ENCODE peak calls at places on chromosomes 13 and 19, in seven cellular contexts. L is PC-3, P is K562, X is Karpas-422, G is GM23338, T is mammary epithelial cell, Z is keratinocyte. F is an unnamed sample.

GRCh38 chr19:48395170-48395455 is 1.6 kb downstream of the GRIN2D start:
- DNase-seq in L (no peak), P (no peak), X (no peak), G (peak), T (no peak), Z (no peak), F (no peak)

GRCh38 chr19:47540748-47541147 is 25.9 kb upstream of the NAPA start:
- DNase-seq in L (peak), P (peak), X (peak), G (peak), T (no peak), Z (no peak), F (peak)

GRCh38 chr13:111211789-111212516 is 96.8 kb downstream of the ARHGEF7 start:
- DNase-seq in L (no peak), P (no peak), X (no peak), G (peak), T (no peak), Z (no peak), F (peak)

GRCh38 chr13:47233734-47234133 is 336.9 kb upstream of the HTR2A start:
- DNase-seq in L (no peak), P (no peak), X (no peak), G (no peak), T (no peak), Z (no peak), F (no peak)

GRCh38 chr13:78015782-78016181 is 97.2 kb upstream of the EDNRB start:
- DNase-seq in L (no peak), P (no peak), X (no peak), G (no peak), T (no peak), Z (no peak), F (no peak)

GRCh38 chr19:8046569-8047165 is 5.9 kb upstream of the CCL25 start:
- DNase-seq in L (no peak), P (no peak), X (no peak), G (no peak), T (no peak), Z (no peak), F (no peak)

GRCh38 chr19:31109626-31110025 is 239.6 kb downstream of the TSHZ3 start:
- DNase-seq in L (no peak), P (no peak), X (no peak), G (no peak), T (no peak), Z (no peak), F (no peak)

GRCh38 chr13:79749985-79750551 is 269.1 kb downstream of the NDFIP2 start:
- DNase-seq in L (peak), P (no peak), X (no peak), G (peak), T (peak), Z (no peak), F (peak)

GRCh38 chr13:100513987-100514670 is 74.5 kb downstream of the GGACT start:
- DNase-seq in L (peak), P (no peak), X (no peak), G (no peak), T (no peak), Z (no peak), F (no peak)

GRCh38 chr19:43639507-43640423 is at the start of gene CADM4:
- DNase-seq in L (no peak), P (peak), X (no peak), G (peak), T (no peak), Z (no peak), F (peak)

GRCh38 chr19:10517361-10517759 is at the start of gene S1PR5:
- DNase-seq in L (no peak), P (peak), X (peak), G (peak), T (no peak), Z (no peak), F (peak)

GRCh38 chr19:3411636-3412035 is 45.3 kb downstream of the NFIC start:
- DNase-seq in L (no peak), P (no peak), X (no peak), G (no peak), T (no peak), Z (no peak), F (no peak)

GRCh38 chr19:10408511-10409291 is 5.4 kb upstream of the CDC37 start:
- DNase-seq in L (no peak), P (no peak), X (no peak), G (no peak), T (no peak), Z (no peak), F (no peak)

GRCh38 chr19:3459322-3459881 is 20.9 kb downstream of the SMIM24 start:
- DNase-seq in L (no peak), P (peak), X (no peak), G (peak), T (peak), Z (no peak), F (no peak)

GRCh38 chr19:32373614-32374295 is 28.3 kb downstream of the ZNF507 start:
- DNase-seq in L (peak), P (peak), X (no peak), G (no peak), T (peak), Z (peak), F (no peak)

GRCh38 chr13:99227331-99227900 is 26.8 kb downstream of the UBAC2 start:
- DNase-seq in L (no peak), P (no peak), X (no peak), G (no peak), T (no peak), Z (no peak), F (no peak)

GRCh38 chr19:35266904-35267817 is 1.6 kb upstream of the USF2 start:
- DNase-seq in L (peak), P (peak), X (peak), G (peak), T (no peak), Z (no peak), F (peak)

GRCh38 chr19:39828634-39829032 is 5.3 kb downstream of the DYRK1B start:
- DNase-seq in L (no peak), P (no peak), X (no peak), G (no peak), T (no peak), Z (no peak), F (no peak)

GRCh38 chr13:77176350-77176749 is 149.4 kb upstream of the FBXL3 start:
- DNase-seq in L (peak), P (no peak), X (no peak), G (no peak), T (peak), Z (no peak), F (no peak)

GRCh38 chr19:2345794-2346663 is 14.0 kb upstream of the TMPRSS9 start:
- DNase-seq in L (no peak), P (peak), X (no peak), G (no peak), T (no peak), Z (no peak), F (no peak)

GRCh38 chr13:92377396-92377795 is 849.2 kb upstream of the GPC6 start:
- DNase-seq in L (no peak), P (no peak), X (no peak), G (no peak), T (no peak), Z (no peak), F (no peak)

GRCh38 chr19:9353011-9353410 is 9.8 kb upstream of the ZNF177 start:
- DNase-seq in L (peak), P (no peak), X (no peak), G (no peak), T (no peak), Z (no peak), F (no peak)

GRCh38 chr13:50149932-50150331 is 134.7 kb downstream of the KCNRG start:
- DNase-seq in L (no peak), P (peak), X (no peak), G (no peak), T (no peak), Z (no peak), F (no peak)

GRCh38 chr13:74024314-74024713 is 109.9 kb downstream of the KLF12 start:
- DNase-seq in L (no peak), P (no peak), X (no peak), G (no peak), T (no peak), Z (no peak), F (no peak)

GRCh38 chr19:53647350-53647749 is 15.6 kb downstream of the DPRX start:
- DNase-seq in L (no peak), P (no peak), X (no peak), G (no peak), T (no peak), Z (no peak), F (no peak)

GRCh38 chr13:27976362-27977177 is 7.5 kb upstream of the CDX2 start:
- DNase-seq in L (no peak), P (no peak), X (no peak), G (no peak), T (no peak), Z (no peak), F (no peak)

GRCh38 chr19:3784607-3785463 is 1.3 kb downstream of the MATK start:
- DNase-seq in L (peak), P (no peak), X (no peak), G (no peak), T (no peak), Z (no peak), F (peak)

GRCh38 chr19:5588906-5589676 is 21.3 kb upstream of the TINCR start:
- DNase-seq in L (no peak), P (no peak), X (no peak), G (no peak), T (no peak), Z (no peak), F (no peak)

GRCh38 chr19:18855647-18856384 is 24.1 kb downstream of the UPF1 start:
- DNase-seq in L (no peak), P (no peak), X (no peak), G (no peak), T (no peak), Z (no peak), F (no peak)

GRCh38 chr19:17775245-17775927 is 19.6 kb upstream of the B3GNT3 start:
- DNase-seq in L (peak), P (peak), X (peak), G (peak), T (no peak), Z (no peak), F (peak)

GRCh38 chr13:59776924-59777690 is 386.6 kb downstream of the DIAPH3 start:
- DNase-seq in L (peak), P (no peak), X (no peak), G (no peak), T (peak), Z (no peak), F (no peak)

GRCh38 chr13:99577934-99578917 is 77.0 kb downstream of the TM9SF2 start:
- DNase-seq in L (peak), P (no peak), X (no peak), G (peak), T (no peak), Z (no peak), F (no peak)

GRCh38 chr19:13301627-13302334 is 151.6 kb downstream of the IER2 start:
- DNase-seq in L (no peak), P (no peak), X (no peak), G (no peak), T (no peak), Z (no peak), F (no peak)

DNA sequence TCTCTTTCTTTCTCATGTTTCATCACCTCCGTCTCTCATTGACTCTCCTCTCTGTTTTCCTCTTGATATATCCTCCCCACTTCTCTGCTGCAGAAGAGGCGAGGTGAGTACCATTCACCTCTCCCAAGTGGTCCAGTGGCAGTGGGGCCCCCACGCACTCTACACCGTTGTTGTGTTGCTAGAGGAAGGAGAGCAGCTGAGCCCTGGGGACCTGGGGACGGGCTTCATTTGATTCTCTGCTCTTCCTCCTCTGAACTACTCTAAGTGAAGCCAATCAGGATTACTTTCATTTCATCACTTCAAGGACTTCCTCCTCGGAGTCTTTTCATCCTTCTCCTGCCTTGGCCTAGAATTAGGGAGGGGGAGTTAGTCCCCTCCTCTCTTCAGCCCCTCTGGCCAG is 64.6 kb downstream of the CCNE1 start:
- DNase-seq in L (no peak), P (no peak), X (peak), G (no peak), T (no peak), Z (no peak), F (no peak)
- H3K4me2 ChIP-seq in L (no peak), P (no peak), X (peak), G (no peak), T (no peak), Z (no peak), F (no peak)

DNA sequence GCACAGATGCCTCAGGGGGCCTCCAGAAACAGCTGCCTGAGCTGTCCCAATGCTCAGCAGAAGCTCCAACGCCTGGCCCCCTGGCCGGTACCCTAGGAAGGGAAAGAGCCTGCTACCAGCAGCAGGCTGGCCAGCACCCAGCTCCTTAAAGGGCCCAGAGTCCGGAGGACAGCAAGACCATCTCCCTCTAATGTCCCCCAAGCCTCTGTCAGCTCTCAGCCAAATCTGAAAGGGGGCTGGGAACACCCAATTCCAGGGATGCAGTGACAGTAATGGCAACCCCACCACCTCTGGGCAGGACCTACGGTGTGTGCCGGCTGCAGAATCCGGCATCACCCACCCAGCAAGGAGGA is 4.2 kb downstream of the PPP6R1 start:
- DNase-seq in L (no peak), P (no peak), X (peak), G (no peak), T (no peak), Z (no peak), F (no peak)
- H3K4me2 ChIP-seq in L (peak), P (no peak), X (peak), G (peak), T (peak), Z (no peak), F (no peak)

GRCh38 chr13:33244210-33244906 is 41.2 kb downstream of the STARD13 start:
- DNase-seq in L (no peak), P (no peak), X (no peak), G (no peak), T (no peak), Z (no peak), F (no peak)
- H3K4me2 ChIP-seq in L (no peak), P (no peak), X (no peak), G (no peak), T (no peak), Z (no peak), F (no peak)

DNA sequence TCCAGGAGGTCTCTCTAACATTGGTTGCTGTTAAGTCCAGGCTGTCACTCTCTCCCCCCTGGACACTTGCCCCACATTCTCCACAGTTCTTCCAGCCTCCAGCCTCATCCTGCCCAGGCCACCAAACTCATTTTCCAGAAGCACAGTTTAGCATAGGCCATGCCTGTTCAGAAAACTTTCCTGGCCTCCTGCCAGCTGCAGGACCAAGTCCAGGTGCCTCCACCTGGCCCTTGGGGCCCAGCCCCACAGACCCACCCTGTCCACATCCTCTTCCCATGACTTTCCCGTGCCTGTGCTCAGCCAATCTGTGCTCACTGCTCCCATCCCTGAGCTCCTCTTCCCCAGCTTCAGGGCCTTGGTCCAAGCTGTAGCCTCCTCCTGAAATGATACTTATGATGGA is 905.0 kb downstream of the UQCRFS1 start:
- DNase-seq in L (no peak), P (no peak), X (no peak), G (no peak), T (no peak), Z (no peak), F (no peak)
- H3K4me2 ChIP-seq in L (no peak), P (no peak), X (no peak), G (no peak), T (no peak), Z (no peak), F (no peak)

GRCh38 chr13:39632994-39633393 is 22.5 kb upstream of the COG6 start:
- DNase-seq in L (no peak), P (no peak), X (no peak), G (no peak), T (no peak), Z (no peak), F (no peak)

GRCh38 chr13:39635564-39635963 is 19.9 kb upstream of the COG6 start:
- DNase-seq in L (no peak), P (no peak), X (no peak), G (no peak), T (no peak), Z (no peak), F (no peak)

GRCh38 chr13:39634956-39635355 is 20.5 kb upstream of the COG6 start:
- DNase-seq in L (no peak), P (no peak), X (no peak), G (no peak), T (no peak), Z (no peak), F (no peak)

DNA sequence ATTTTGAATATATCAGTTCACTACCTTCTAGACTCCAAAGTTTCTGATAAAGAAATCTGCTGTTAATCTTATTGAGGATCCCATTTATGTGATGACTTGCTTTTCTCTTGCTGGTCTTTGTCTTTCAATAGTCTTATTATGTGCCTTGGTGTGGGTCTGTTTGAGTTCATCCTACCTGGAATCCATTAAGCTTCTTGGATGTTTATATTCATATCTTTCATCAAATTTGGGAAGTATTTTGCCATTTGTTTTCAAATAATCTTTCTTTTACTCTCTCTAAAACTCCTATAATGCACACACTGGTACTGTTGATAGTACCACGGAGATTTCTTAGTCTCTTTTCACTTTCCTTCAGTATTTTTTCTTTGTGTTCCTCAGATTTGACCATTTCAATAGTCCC is 24.2 kb upstream of the COG6 start:
- DNase-seq in L (no peak), P (no peak), X (no peak), G (no peak), T (no peak), Z (no peak), F (no peak)
- H3K4me2 ChIP-seq in L (no peak), P (no peak), X (no peak), G (no peak), T (no peak), Z (no peak), F (no peak)

GRCh38 chr19:41577833-41578232 is 1.9 kb downstream of the CEACAM21 start:
- DNase-seq in L (no peak), P (no peak), X (no peak), G (no peak), T (no peak), Z (no peak), F (no peak)

GRCh38 chr19:41570639-41571112 is 5.3 kb upstream of the CEACAM21 start:
- DNase-seq in L (peak), P (peak), X (peak), G (peak), T (peak), Z (peak), F (peak)

GRCh38 chr19:41577144-41577830 is 1.3 kb downstream of the CEACAM21 start:
- DNase-seq in L (no peak), P (no peak), X (no peak), G (no peak), T (no peak), Z (no peak), F (no peak)

GRCh38 chr19:41578886-41579285 is 2.9 kb downstream of the CEACAM21 start:
- DNase-seq in L (no peak), P (no peak), X (no peak), G (no peak), T (no peak), Z (no peak), F (no peak)

GRCh38 chr19:41575998-41576397 is at the start of gene CEACAM21:
- DNase-seq in L (no peak), P (no peak), X (peak), G (no peak), T (no peak), Z (no peak), F (no peak)
- H3K4me2 ChIP-seq in L (no peak), P (no peak), X (peak), G (no peak), T (no peak), Z (no peak), F (no peak)

F was measured in neural progenitor cell.